ENCODE peak calls at places on chromosome 22, in seven cellular contexts. V, H, U, Q, G, E and D are unnamed samples.

GRCh38 chr22:20299736-20300136 is 20.1 kb downstream of the DGCR6L start:
- DNase-seq in G (no peak), U (no peak), E (no peak), V (no peak), H (peak), Q (no peak), D (no peak)

GRCh38 chr22:41181349-41182241 is 23.5 kb upstream of the L3MBTL2 start:
- DNase-seq in Q (peak), U (no peak), V (peak), E (no peak), G (peak), H (no peak), D (no peak)

GRCh38 chr22:19051381-19051780 is 70.8 kb downstream of the DGCR2 start:
- DNase-seq in Q (no peak), G (no peak), U (peak), V (no peak), E (no peak), H (no peak), D (no peak)

GRCh38 chr22:49855491-49855911 is 1.9 kb downstream of the ZBED4 start:
- DNase-seq in V (peak), Q (no peak), H (no peak), U (no peak), G (no peak), E (no peak), D (no peak)

GRCh38 chr22:43263645-43264514 is 76.9 kb upstream of the TTLL12 start:
- DNase-seq in V (peak), U (no peak), G (peak), E (peak), Q (no peak), H (peak), D (peak)

GRCh38 chr22:38981005-38981658 is 1.0 kb upstream of the APOBEC3B start:
- DNase-seq in V (no peak), U (no peak), G (no peak), Q (no peak), E (no peak), H (no peak), D (no peak)

GRCh38 chr22:41873391-41873790 is 40.5 kb downstream of the SREBF2 start:
- DNase-seq in E (no peak), V (no peak), G (no peak), Q (no peak), U (no peak), H (no peak), D (no peak)

GRCh38 chr22:42519544-42520237 is at the start of gene RRP7A:
- DNase-seq in V (peak), Q (peak), E (peak), H (peak), G (no peak), U (peak), D (no peak)

GRCh38 chr22:47337161-47337621 is 574.7 kb downstream of the TBC1D22A start:
- DNase-seq in H (no peak), E (no peak), V (peak), U (no peak), Q (peak), G (peak), D (peak)

GRCh38 chr22:31446767-31447166 is 42.9 kb downstream of the EIF4ENIF1 start:
- DNase-seq in H (no peak), U (no peak), Q (no peak), V (no peak), E (no peak), G (no peak), D (no peak)

GRCh38 chr22:17678817-17679385 is 40.3 kb downstream of the BCL2L13 start:
- DNase-seq in U (no peak), Q (no peak), V (no peak), H (no peak), G (no peak), E (no peak), D (no peak)

GRCh38 chr22:35191412-35191811 is 65.9 kb upstream of the HMGXB4 start:
- DNase-seq in Q (peak), U (no peak), E (no peak), V (no peak), G (peak), H (no peak), D (no peak)

GRCh38 chr22:27845603-27846100 is 44.1 kb upstream of the MN1 start:
- DNase-seq in U (no peak), H (no peak), E (no peak), Q (no peak), V (no peak), G (no peak), D (no peak)

GRCh38 chr22:24007253-24008021 is 2.2 kb upstream of the GSTT4 start:
- DNase-seq in V (no peak), E (no peak), Q (no peak), H (no peak), G (no peak), U (no peak), D (no peak)

GRCh38 chr22:45671783-45672563 is at the start of gene ATXN10:
- DNase-seq in U (peak), V (peak), Q (peak), G (no peak), H (peak), E (peak), D (no peak)

GRCh38 chr22:19477321-19478085 is 1.5 kb downstream of the UFD1 start:
- DNase-seq in U (no peak), H (no peak), E (no peak), G (no peak), Q (no peak), V (peak), D (no peak)

GRCh38 chr22:23565288-23565941 is 14.7 kb downstream of the IGLL1 start:
- DNase-seq in G (no peak), Q (no peak), E (no peak), H (no peak), V (peak), U (no peak), D (no peak)

GRCh38 chr22:36385491-36386350 is 2.0 kb downstream of the MYH9 start:
- DNase-seq in Q (no peak), G (no peak), V (no peak), H (peak), U (no peak), E (peak), D (no peak)

GRCh38 chr22:22235564-22235963 is 9.0 kb upstream of the VPREB1 start:
- DNase-seq in H (no peak), G (no peak), E (peak), U (no peak), V (peak), Q (no peak), D (no peak)

GRCh38 chr22:38203855-38204497 is 2.2 kb downstream of the MAFF start:
- DNase-seq in E (no peak), U (no peak), Q (peak), V (no peak), H (no peak), G (no peak), D (no peak)

GRCh38 chr22:23495614-23496444 is 84.3 kb downstream of the IGLL1 start:
- DNase-seq in H (no peak), G (no peak), E (no peak), V (no peak), Q (no peak), U (peak), D (no peak)

GRCh38 chr22:39940757-39941305 is 19.4 kb upstream of the TMA7B start:
- DNase-seq in E (no peak), H (no peak), U (no peak), G (no peak), Q (no peak), V (peak), D (no peak)

GRCh38 chr22:35205141-35205775 is 52.0 kb upstream of the HMGXB4 start:
- DNase-seq in E (no peak), G (no peak), Q (no peak), H (no peak), V (no peak), U (no peak), D (no peak)

GRCh38 chr22:36211237-36211881 is 9.8 kb upstream of the APOL4 start:
- DNase-seq in V (peak), G (no peak), E (no peak), H (no peak), U (no peak), Q (peak), D (no peak)

GRCh38 chr22:29309332-29310064 is 3.0 kb downstream of the GAS2L1 start:
- DNase-seq in E (no peak), G (no peak), Q (no peak), V (no peak), U (peak), H (peak), D (no peak)